ENCODE peak calls at places on chromosome 3, in seven cellular contexts. Y, U, F, E, O, J and L are unnamed samples.

GRCh38 chr3:12541625-12542024 is 3.7 kb downstream of the MKRN2OS start:
- DNase-seq in Y (no peak), U (no peak), F (no peak), E (no peak), O (no peak), J (no peak), L (no peak)

GRCh38 chr3:79032686-79033318 is 735.0 kb downstream of the ROBO1 start:
- DNase-seq in Y (no peak), U (no peak), F (peak; percentile 75), E (peak; percentile 67), O (no peak), J (no peak), L (peak; percentile 39)

GRCh38 chr3:69433938-69434263 is 48.0 kb upstream of the FRMD4B start:
- DNase-seq in Y (no peak), U (no peak), F (no peak), E (peak; percentile 23), O (no peak), J (peak; percentile 38), L (no peak)

GRCh38 chr3:196942915-196943277 is 568 bp upstream of the NCBP2 start:
- DNase-seq in Y (no peak), U (peak; percentile 68), F (peak; percentile 51), E (no peak), O (no peak), J (no peak), L (no peak)

GRCh38 chr3:182787302-182788036 is 5.8 kb upstream of the ATP11B start:
- DNase-seq in Y (no peak), U (no peak), F (peak; percentile 64), E (peak; percentile 64), O (no peak), J (no peak), L (peak; percentile 40)

GRCh38 chr3:128294999-128295468 is 141.8 kb downstream of the EEFSEC start:
- DNase-seq in Y (peak; percentile 13), U (no peak), F (no peak), E (no peak), O (no peak), J (no peak), L (no peak)

GRCh38 chr3:146781059-146781458 is 175.9 kb upstream of the PLSCR5 start:
- DNase-seq in Y (no peak), U (no peak), F (no peak), E (no peak), O (no peak), J (no peak), L (no peak)

GRCh38 chr3:28850186-28850585 is 430.7 kb upstream of the RBMS3 start:
- DNase-seq in Y (no peak), U (no peak), F (peak; percentile 72), E (no peak), O (no peak), J (no peak), L (no peak)

GRCh38 chr3:99128740-99129505 is 227.4 kb upstream of the DCBLD2 start:
- DNase-seq in Y (no peak), U (no peak), F (peak; percentile 93), E (peak; percentile 97), O (no peak), J (no peak), L (peak; percentile 96)

GRCh38 chr3:129310111-129310601 is 31.5 kb downstream of the HMCES start:
- DNase-seq in Y (no peak), U (no peak), F (no peak), E (no peak), O (no peak), J (no peak), L (no peak)

GRCh38 chr3:29153811-29154210 is 127.1 kb upstream of the RBMS3 start:
- DNase-seq in Y (peak; percentile 16), U (no peak), F (peak; percentile 50), E (no peak), O (no peak), J (peak; percentile 32), L (no peak)

GRCh38 chr3:71393745-71394144 is 189.8 kb downstream of the FOXP1 start:
- DNase-seq in Y (no peak), U (no peak), F (no peak), E (no peak), O (no peak), J (no peak), L (no peak)

GRCh38 chr3:134370611-134371451 is 3.4 kb downstream of the AMOTL2 start:
- DNase-seq in Y (no peak), U (peak; percentile 69), F (no peak), E (no peak), O (no peak), J (no peak), L (no peak)

GRCh38 chr3:134373278-134373941 is 837 bp downstream of the AMOTL2 start:
- DNase-seq in Y (peak; percentile 33), U (peak; percentile 86), F (peak; percentile 95), E (peak; percentile 89), O (peak; percentile 86), J (no peak), L (peak; percentile 87)

GRCh38 chr3:134369861-134370596 is 4.2 kb downstream of the AMOTL2 start:
- DNase-seq in Y (no peak), U (peak; percentile 38), F (peak; percentile 47), E (no peak), O (no peak), J (no peak), L (no peak)

GRCh38 chr3:134372405-134373277 is 1.6 kb downstream of the AMOTL2 start:
- DNase-seq in Y (no peak), U (peak; percentile 56), F (peak; percentile 33), E (peak; percentile 30), O (no peak), J (no peak), L (no peak)

DNA sequence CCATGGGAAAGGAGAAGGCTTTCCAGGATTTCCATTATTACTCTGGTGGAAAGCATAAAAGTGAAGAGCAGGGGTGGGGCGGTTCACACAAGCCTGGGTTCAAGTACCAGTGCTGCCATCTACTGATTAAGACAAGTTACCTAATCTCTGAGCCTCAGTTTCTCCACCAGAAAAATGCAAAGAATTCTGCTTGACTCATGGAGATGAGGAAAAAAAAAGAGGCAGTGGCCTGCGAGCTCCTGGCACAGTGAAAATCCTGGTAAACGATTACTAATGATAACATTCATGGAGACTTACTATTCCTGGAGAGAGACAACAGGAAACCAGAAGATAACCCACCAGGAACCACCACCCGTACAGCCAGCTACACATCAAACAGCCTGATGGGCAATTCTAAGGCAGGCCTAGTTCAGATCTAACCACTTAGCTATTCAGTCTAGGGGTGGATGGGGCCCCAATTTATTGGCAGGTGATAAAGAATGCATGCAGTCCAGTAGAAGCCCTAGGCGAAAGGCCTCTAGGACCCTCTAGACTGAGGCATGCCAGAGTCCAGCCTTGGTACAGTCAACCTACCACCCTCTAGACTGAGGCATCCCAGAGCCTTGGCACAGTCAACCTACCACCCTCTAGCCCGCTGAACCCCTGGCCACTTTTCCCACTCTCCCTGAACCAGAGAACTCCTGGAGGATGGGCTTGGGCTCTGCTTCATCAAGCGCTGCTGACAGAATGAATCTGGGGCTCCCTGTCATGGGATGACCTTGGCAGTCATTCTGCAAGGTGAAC is 2.5 kb downstream of the AMOTL2 start:
- DNase-seq in Y (no peak), U (peak; percentile 36), F (peak; percentile 35), E (peak; percentile 53), O (no peak), J (no peak), L (peak; percentile 56)
- H3K4me3 ChIP-seq in Y (peak overlapping the region; percentile 75), U (peak overlapping the region; percentile 82), F (peak overlapping the region; percentile 45), E (peak overlapping the region; percentile 76), O (peak overlapping the region; percentile 89), J (no peak overlapping the region), L (peak overlapping the region; percentile 92)

GRCh38 chr3:85710490-85710889 is 751.7 kb downstream of the CADM2 start:
- DNase-seq in Y (no peak), U (no peak), F (no peak), E (peak; percentile 29), O (no peak), J (no peak), L (no peak)
- TF ChIP-seq CTCF in Y (no peak), U (no peak), F (no peak), E (no peak), O (no peak), J (no peak), L (no peak)

GRCh38 chr3:27714692-27715453 is 7.2 kb downstream of the EOMES start:
- DNase-seq in Y (no peak), U (peak; percentile 77), F (no peak), E (no peak), O (no peak), J (peak; percentile 60), L (no peak)

GRCh38 chr3:27716309-27716708 is 5.8 kb downstream of the EOMES start:
- DNase-seq in Y (no peak), U (no peak), F (no peak), E (no peak), O (no peak), J (no peak), L (no peak)

GRCh38 chr3:27715863-27716262 is 6.3 kb downstream of the EOMES start:
- DNase-seq in Y (no peak), U (no peak), F (no peak), E (no peak), O (no peak), J (no peak), L (no peak)

GRCh38 chr3:27714101-27714526 is 8.0 kb downstream of the EOMES start:
- DNase-seq in Y (no peak), U (no peak), F (no peak), E (no peak), O (no peak), J (no peak), L (no peak)

GRCh38 chr3:27715454-27715806 is 6.7 kb downstream of the EOMES start:
- DNase-seq in Y (no peak), U (no peak), F (no peak), E (no peak), O (no peak), J (no peak), L (no peak)
- H3K27me3 ChIP-seq in Y (peaks cover 11% of the 10 kb centered on the region), U (peaks cover 65% of the 10 kb centered on the region), F (peaks cover 84% of the 10 kb centered on the region), E (peaks cover 73% of the 10 kb centered on the region), O (peaks cover 43% of the 10 kb centered on the region), J (no peaks in the 10 kb centered on the region), L (peaks cover 80% of the 10 kb centered on the region)

GRCh38 chr3:35638640-35639250 is 580 bp upstream of the ARPP21 start:
- DNase-seq in Y (no peak), U (no peak), F (no peak), E (no peak), O (no peak), J (peak; percentile 1), L (no peak)

GRCh38 chr3:35640186-35640584 is 860 bp downstream of the ARPP21 start:
- DNase-seq in Y (no peak), U (no peak), F (no peak), E (no peak), O (no peak), J (no peak), L (no peak)

GRCh38 chr3:35641920-35642532 is 2.7 kb downstream of the ARPP21 start:
- DNase-seq in Y (no peak), U (no peak), F (no peak), E (no peak), O (no peak), J (no peak), L (no peak)

GRCh38 chr3:35640736-35641135 is 1.4 kb downstream of the ARPP21 start:
- DNase-seq in Y (no peak), U (no peak), F (no peak), E (no peak), O (no peak), J (no peak), L (no peak)

GRCh38 chr3:35639251-35640185 is at the start of gene ARPP21:
- DNase-seq in Y (no peak), U (peak; percentile 63), F (no peak), E (no peak), O (no peak), J (peak; percentile 30), L (peak; percentile 34)
- H3K4me3 ChIP-seq in Y (peak within 1 kb of the TSS; percentile 28), U (peak within 1 kb of the TSS; percentile 25), F (peak within 1 kb of the TSS; percentile 50), E (peak within 1 kb of the TSS; percentile 9), O (peak within 1 kb of the TSS; percentile 17), J (no peak within 1 kb of the TSS), L (peak within 1 kb of the TSS; percentile 74)